ENCODE peak calls at places on chromosome 2, in seven cellular contexts. U is CD4-positive, alpha-beta T cell; W is HS-27A; T is GM20000; E is ureter; A is caudate nucleus; S is heart left ventricle. X is an unnamed sample.

GRCh38 chr2:177909962-177910361 is 162.6 kb downstream of the PDE11A start:
- DNase-seq in U (no peak), E (no peak), T (no peak), A (no peak), S (no peak), W (no peak), X (no peak)

GRCh38 chr2:108446703-108447102 is 2.3 kb upstream of the GCC2 start:
- DNase-seq in U (no peak), T (no peak), E (no peak), W (no peak), S (no peak), A (no peak), X (no peak)

GRCh38 chr2:149036507-149037293 is 1.8 kb upstream of the LYPD6B start:
- DNase-seq in S (no peak), E (no peak), T (no peak), W (no peak), U (no peak), A (no peak), X (no peak)

GRCh38 chr2:156472686-156473085 is 36.5 kb downstream of the GPD2 start:
- DNase-seq in T (no peak), E (no peak), A (no peak), U (no peak), W (no peak), S (no peak), X (no peak)

GRCh38 chr2:65045651-65046050 is 10.6 kb upstream of the CEP68 start:
- DNase-seq in W (no peak), A (no peak), E (no peak), S (no peak), U (no peak), T (no peak), X (no peak)

GRCh38 chr2:38601061-38601460 is 1.7 kb downstream of the HNRNPLL start:
- DNase-seq in T (no peak), W (no peak), S (no peak), E (no peak), U (no peak), A (no peak), X (no peak)

GRCh38 chr2:225584821-225585220 is 185.3 kb downstream of the NYAP2 start:
- DNase-seq in W (no peak), E (no peak), A (no peak), T (no peak), S (no peak), U (no peak), X (no peak)

GRCh38 chr2:31903109-31903780 is 107.6 kb downstream of the MEMO1 start:
- DNase-seq in W (no peak), U (no peak), A (no peak), S (no peak), T (no peak), E (no peak), X (no peak)

GRCh38 chr2:174835797-174836255 is 71.6 kb upstream of the CHRNA1 start:
- DNase-seq in A (no peak), W (peak; percentile 5), T (peak; percentile 21), E (no peak), U (no peak), S (no peak), X (no peak)

GRCh38 chr2:216229488-216229887 is 120.3 kb downstream of the XRCC5 start:
- DNase-seq in E (no peak), T (no peak), A (no peak), S (no peak), U (no peak), W (no peak), X (no peak)

GRCh38 chr2:152650768-152651371 is 66.4 kb downstream of the PRPF40A start:
- DNase-seq in W (no peak), T (no peak), U (no peak), S (no peak), A (no peak), E (no peak), X (no peak)

GRCh38 chr2:157052685-157053224 is 204.8 kb upstream of the GALNT5 start:
- DNase-seq in W (peak; percentile 38), E (no peak), S (no peak), T (no peak), A (no peak), U (no peak), X (no peak)

GRCh38 chr2:25420820-25421237 is 79.1 kb upstream of the DNMT3A start:
- DNase-seq in U (no peak), E (no peak), W (no peak), T (peak; percentile 56), S (no peak), A (no peak), X (no peak)

GRCh38 chr2:181341855-181342594 is 115.2 kb upstream of the ITGA4 start:
- DNase-seq in A (no peak), S (no peak), T (no peak), U (no peak), W (no peak), E (no peak), X (no peak)

GRCh38 chr2:235940330-235940729 is 227.9 kb downstream of the GBX2 start:
- DNase-seq in T (no peak), U (no peak), W (no peak), S (peak; percentile 75), A (no peak), E (no peak), X (no peak)

GRCh38 chr2:61244694-61245093 is 82.7 kb downstream of the C2orf74 start:
- DNase-seq in S (no peak), E (no peak), W (no peak), A (no peak), U (no peak), T (no peak), X (no peak)

GRCh38 chr2:128195435-128195984 is 104.5 kb downstream of the UGGT1 start:
- DNase-seq in A (no peak), U (no peak), S (no peak), T (no peak), E (no peak), W (no peak), X (no peak)

GRCh38 chr2:171084128-171084527 is 76.6 kb downstream of the TLK1 start:
- DNase-seq in W (no peak), A (no peak), T (no peak), U (no peak), E (no peak), S (no peak), X (no peak)

GRCh38 chr2:146651361-146651760 is 1193.5 kb upstream of the ACVR2A start:
- DNase-seq in U (no peak), E (no peak), W (no peak), T (no peak), S (no peak), A (no peak), X (no peak)

GRCh38 chr2:234133004-234133403 is 82.5 kb downstream of the SPP2 start:
- DNase-seq in U (no peak), A (no peak), S (no peak), E (no peak), T (no peak), W (no peak), X (no peak)

GRCh38 chr2:120937736-120938131 is 202.1 kb downstream of the GLI2 start:
- DNase-seq in T (no peak), A (no peak), U (no peak), W (no peak), S (no peak), E (no peak), X (no peak)

GRCh38 chr2:137886432-137886831 is 77.8 kb upstream of the HNMT start:
- DNase-seq in S (no peak), W (no peak), U (no peak), T (no peak), E (no peak), A (no peak), X (no peak)

GRCh38 chr2:11071207-11071606 is 84.1 kb upstream of the SLC66A3 start:
- DNase-seq in E (no peak), U (no peak), A (no peak), T (no peak), S (no peak), W (no peak), X (no peak)